ENCODE peak calls at places on chromosomes 1 and 21, in nine cellular contexts. E, F, A, Y, P, J, Q, N and X are unnamed samples.

GRCh38 chr1:2272686-2273400 is 44.7 kb downstream of the SKI start:
- DNase-seq in E (no peak), F (no peak), A (no peak), Y (no peak), P (no peak), J (no peak), Q (no peak), N (no peak), X (no peak)

GRCh38 chr1:110350360-110350759 is 11.2 kb downstream of the RBM15 start:
- DNase-seq in E (no peak), F (no peak), A (no peak), Y (no peak), P (no peak), J (no peak), Q (no peak), N (no peak), X (no peak)

GRCh38 chr1:187157552-187157951 is 328.8 kb downstream of the PLA2G4A start:
- DNase-seq in E (no peak), F (no peak), A (no peak), Y (no peak), P (no peak), J (no peak), Q (no peak), N (no peak), X (no peak)

GRCh38 chr21:26391166-26391565 is 181.9 kb downstream of the CYYR1 start:
- DNase-seq in E (no peak), F (no peak), A (no peak), Y (no peak), P (no peak), J (no peak), Q (no peak), N (no peak), X (no peak)

GRCh38 chr1:42736152-42736551 is 3.9 kb downstream of the CLDN19 start:
- DNase-seq in E (no peak), F (no peak), A (no peak), Y (no peak), P (peak), J (no peak), Q (no peak), N (peak), X (no peak)

GRCh38 chr1:113325039-113325438 is 65.3 kb upstream of the MAGI3 start:
- DNase-seq in E (no peak), F (no peak), A (no peak), Y (no peak), P (peak), J (no peak), Q (no peak), N (no peak), X (no peak)

GRCh38 chr1:87684194-87684593 is 355.5 kb downstream of the LMO4 start:
- DNase-seq in E (no peak), F (no peak), A (no peak), Y (no peak), P (no peak), J (peak), Q (no peak), N (peak), X (no peak)

GRCh38 chr21:29306920-29307319 is 8.2 kb downstream of the BACH1 start:
- DNase-seq in E (no peak), F (no peak), A (no peak), Y (no peak), P (no peak), J (no peak), Q (no peak), N (no peak), X (no peak)

GRCh38 chr1:109806733-109807397 is 43.1 kb upstream of the EPS8L3 start:
- DNase-seq in E (no peak), F (no peak), A (no peak), Y (no peak), P (no peak), J (no peak), Q (peak), N (no peak), X (no peak)

GRCh38 chr1:42145190-42145716 is 8.0 kb upstream of the GUCA2B start:
- DNase-seq in E (no peak), F (no peak), A (no peak), Y (no peak), P (no peak), J (no peak), Q (no peak), N (no peak), X (no peak)

GRCh38 chr1:62691062-62691844 is 3.1 kb upstream of the DOCK7 start:
- DNase-seq in E (no peak), F (no peak), A (no peak), Y (no peak), P (no peak), J (no peak), Q (no peak), N (no peak), X (no peak)

GRCh38 chr1:152876827-152877226 is 1.3 kb upstream of the SMCP start:
- DNase-seq in E (no peak), F (no peak), A (no peak), Y (no peak), P (no peak), J (no peak), Q (no peak), N (no peak), X (no peak)